ENCODE peak calls at places on chromosomes 3 and 15, in six cellular contexts. Z is activated gamma-delta T cell treated with Interleukin-2 at 50 U/mL for 16 hours, Y is AG04450, R is NCI-H1105, Q is HT-29, L is B cell. I is an unnamed sample.

GRCh38 chr3:45986303-45986982 is 9.2 kb downstream of the FYCO1 start:
- DNase-seq in Z (no peak), Y (no peak), R (no peak), Q (peak), L (no peak), I (no peak)

GRCh38 chr15:79960502-79961217 is 10.3 kb downstream of the BCL2A1 start:
- DNase-seq in Z (no peak), Y (no peak), R (no peak), Q (no peak), L (no peak), I (no peak)

GRCh38 chr3:146161725-146162047 is 702 bp upstream of the PLOD2 start:
- DNase-seq in Z (no peak), Y (no peak), R (peak), Q (no peak), L (no peak), I (peak)

GRCh38 chr3:194312743-194313281 is 38.3 kb downstream of the CPN2 start:
- DNase-seq in Z (no peak), Y (no peak), R (no peak), Q (no peak), L (no peak), I (peak)

GRCh38 chr3:65889707-65890099 is 149.0 kb downstream of the MAGI1 start:
- DNase-seq in Z (no peak), Y (no peak), R (no peak), Q (no peak), L (no peak), I (no peak)

GRCh38 chr15:37891754-37892368 is 42.6 kb upstream of the TMCO5A start:
- DNase-seq in Z (no peak), Y (peak), R (peak), Q (peak), L (no peak), I (no peak)

GRCh38 chr3:51353131-51353530 is 32.0 kb upstream of the MANF start:
- DNase-seq in Z (no peak), Y (no peak), R (no peak), Q (no peak), L (no peak), I (no peak)

GRCh38 chr3:123290962-123291361 is 89.2 kb downstream of the SEC22A start:
- DNase-seq in Z (no peak), Y (no peak), R (no peak), Q (no peak), L (peak), I (no peak)

GRCh38 chr3:13210221-13210975 is 137.2 kb upstream of the IQSEC1 start:
- DNase-seq in Z (no peak), Y (no peak), R (no peak), Q (no peak), L (no peak), I (peak)

GRCh38 chr15:69085325-69086081 is 71.0 kb downstream of the NOX5 start:
- DNase-seq in Z (no peak), Y (no peak), R (no peak), Q (no peak), L (no peak), I (no peak)

GRCh38 chr3:16794251-16794650 is 90.5 kb upstream of the PLCL2 start:
- DNase-seq in Z (no peak), Y (no peak), R (no peak), Q (no peak), L (no peak), I (no peak)

GRCh38 chr3:86990171-86990733 is 697 bp downstream of the VGLL3 start:
- DNase-seq in Z (no peak), Y (no peak), R (no peak), Q (peak), L (peak), I (no peak)

GRCh38 chr3:135325096-135325495 is 530.0 kb downstream of the EPHB1 start:
- DNase-seq in Z (no peak), Y (no peak), R (peak), Q (peak), L (no peak), I (no peak)

GRCh38 chr3:141802316-141803077 is 39.3 kb downstream of the GRK7 start:
- DNase-seq in Z (no peak), Y (no peak), R (no peak), Q (no peak), L (no peak), I (no peak)

GRCh38 chr3:116338713-116339112 is 106.6 kb downstream of the LSAMP start:
- DNase-seq in Z (no peak), Y (no peak), R (no peak), Q (no peak), L (no peak), I (no peak)

GRCh38 chr3:45610129-45610528 is 15.6 kb downstream of the LIMD1 start:
- DNase-seq in Z (no peak), Y (no peak), R (no peak), Q (no peak), L (no peak), I (no peak)

GRCh38 chr3:112377418-112378071 is 44.6 kb downstream of the CD200 start:
- DNase-seq in Z (no peak), Y (no peak), R (no peak), Q (no peak), L (no peak), I (no peak)

GRCh38 chr15:70555713-70556112 is 207.6 kb downstream of the UACA start:
- DNase-seq in Z (no peak), Y (no peak), R (no peak), Q (no peak), L (no peak), I (no peak)

I was measured in posterior vena cava.